ENCODE peak calls at places on chromosomes 7 and 10, in seven cellular contexts. Q is coronary artery; O is AG04450; S is stomach; W is CD8-positive, alpha-beta T cell; F is fibroblast of mammary gland; E is ovary. L is an unnamed sample.

GRCh38 chr10:60299961-60300883 is 89.5 kb downstream of the ANK3 start:
- DNase-seq in Q (peak), O (no peak), S (no peak), W (no peak), F (peak), E (no peak), L (no peak)

GRCh38 chr10:129605986-129606518 is 139.0 kb downstream of the MGMT start:
- DNase-seq in Q (no peak), O (no peak), S (no peak), W (no peak), F (no peak), E (no peak), L (no peak)

GRCh38 chr10:132865236-132865635 is 77.1 kb downstream of the CFAP46 start:
- DNase-seq in Q (no peak), O (no peak), S (no peak), W (no peak), F (no peak), E (peak), L (no peak)

GRCh38 chr7:6376820-6377219 is 70.9 kb downstream of the DAGLB start:
- DNase-seq in Q (no peak), O (no peak), S (no peak), W (no peak), F (no peak), E (no peak), L (no peak)

GRCh38 chr10:122142652-122143237 is 128.4 kb upstream of the BTBD16 start:
- DNase-seq in Q (no peak), O (no peak), S (peak), W (no peak), F (no peak), E (no peak), L (no peak)

GRCh38 chr7:2722591-2722990 is 34.6 kb downstream of the AMZ1 start:
- DNase-seq in Q (no peak), O (no peak), S (no peak), W (no peak), F (no peak), E (no peak), L (no peak)

GRCh38 chr10:66350622-66351399 is 575.0 kb upstream of the LRRTM3 start:
- DNase-seq in Q (no peak), O (no peak), S (no peak), W (no peak), F (no peak), E (no peak), L (no peak)

GRCh38 chr10:69472544-69472943 is 21.3 kb downstream of the TSPAN15 start:
- DNase-seq in Q (no peak), O (no peak), S (no peak), W (no peak), F (peak), E (no peak), L (no peak)

GRCh38 chr7:151381333-151382078 is 28.3 kb downstream of the WDR86 start:
- DNase-seq in Q (no peak), O (no peak), S (peak), W (peak), F (no peak), E (no peak), L (no peak)

GRCh38 chr7:142797342-142797798 is 26.6 kb downstream of the PRSS2 start:
- DNase-seq in Q (no peak), O (no peak), S (no peak), W (peak), F (no peak), E (no peak), L (no peak)
- H3K4me3 ChIP-seq in Q (peak), O (no peak), S (peak), W (peak), F (peak), E (peak), L (peak)

GRCh38 chr7:137985897-137986251 is 16.0 kb downstream of the CREB3L2 start:
- DNase-seq in Q (no peak), O (no peak), S (no peak), W (no peak), F (no peak), E (no peak), L (no peak)
- TF ChIP-seq CTCF in Q (no peak), O (no peak), S (no peak), W (no peak), F (no peak), E (no peak), L (no peak)

GRCh38 chr10:93193886-93194285 is 120.2 kb downstream of the CYP26A1 start:
- DNase-seq in Q (no peak), O (no peak), S (no peak), W (no peak), F (no peak), E (no peak), L (no peak)

GRCh38 chr10:93204494-93205485 is 131.1 kb downstream of the CYP26A1 start:
- DNase-seq in Q (no peak), O (no peak), S (no peak), W (no peak), F (no peak), E (no peak), L (no peak)

GRCh38 chr10:93198401-93199175 is 124.9 kb downstream of the CYP26A1 start:
- DNase-seq in Q (no peak), O (no peak), S (no peak), W (no peak), F (peak), E (no peak), L (no peak)

DNA sequence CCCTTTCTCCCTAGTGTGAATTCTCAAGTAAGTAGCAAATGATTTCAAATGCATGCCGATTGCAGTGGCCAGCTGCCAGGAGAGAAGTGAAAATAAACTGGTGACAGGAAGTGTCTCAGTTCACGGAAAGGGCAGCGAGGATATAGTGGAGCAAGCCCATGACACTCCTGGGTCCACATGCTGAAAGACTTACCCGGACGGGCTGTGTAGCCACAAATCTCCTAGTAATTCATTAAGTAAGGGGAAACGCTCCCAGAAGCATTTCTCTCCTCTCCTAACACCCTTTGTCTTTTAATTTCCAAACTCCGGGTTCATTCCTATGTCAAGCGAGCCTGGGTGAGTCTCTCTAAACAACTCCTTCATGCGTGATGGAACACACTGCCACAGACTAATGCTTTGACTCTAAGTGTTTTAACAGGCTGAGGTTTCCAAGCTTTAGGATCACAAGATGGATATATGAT is 125.6 kb downstream of the CYP26A1 start:
- DNase-seq in Q (no peak), O (no peak), S (peak), W (no peak), F (peak), E (peak), L (peak)
- H3K4me3 ChIP-seq in Q (peak), O (peak), S (peak), W (no peak), F (peak), E (peak), L (peak)

DNA sequence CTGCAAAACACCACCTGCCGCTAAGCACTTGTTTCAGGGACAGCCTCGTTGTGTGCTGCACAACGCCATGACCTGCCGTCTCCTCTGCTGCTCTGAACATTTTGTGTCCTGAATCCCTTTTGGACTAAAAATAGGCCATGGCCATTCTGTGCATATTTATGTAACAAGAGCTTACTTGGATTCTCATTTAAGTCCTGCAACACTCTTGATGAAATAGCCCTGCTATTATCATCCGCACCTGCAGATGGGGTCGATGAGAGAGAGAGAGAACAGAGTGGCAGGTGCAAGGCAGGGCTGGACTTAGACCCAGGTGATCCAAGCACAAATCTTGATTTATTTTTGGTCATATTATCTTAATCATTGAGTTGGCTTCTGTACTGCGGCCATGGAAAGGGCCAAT is 121.2 kb upstream of the PRKCQ start:
- DNase-seq in Q (no peak), O (no peak), S (no peak), W (no peak), F (no peak), E (no peak), L (no peak)
- TF ChIP-seq CTCF in Q (no peak), O (no peak), S (no peak), W (no peak), F (no peak), E (no peak), L (no peak)

GRCh38 chr7:128204455-128204854 is 36.6 kb upstream of the LEP start:
- DNase-seq in Q (no peak), O (no peak), S (no peak), W (no peak), F (no peak), E (no peak), L (no peak)
- H3K4me3 ChIP-seq in Q (no peak), O (no peak), S (no peak), W (no peak), F (no peak), E (no peak), L (no peak)

DNA sequence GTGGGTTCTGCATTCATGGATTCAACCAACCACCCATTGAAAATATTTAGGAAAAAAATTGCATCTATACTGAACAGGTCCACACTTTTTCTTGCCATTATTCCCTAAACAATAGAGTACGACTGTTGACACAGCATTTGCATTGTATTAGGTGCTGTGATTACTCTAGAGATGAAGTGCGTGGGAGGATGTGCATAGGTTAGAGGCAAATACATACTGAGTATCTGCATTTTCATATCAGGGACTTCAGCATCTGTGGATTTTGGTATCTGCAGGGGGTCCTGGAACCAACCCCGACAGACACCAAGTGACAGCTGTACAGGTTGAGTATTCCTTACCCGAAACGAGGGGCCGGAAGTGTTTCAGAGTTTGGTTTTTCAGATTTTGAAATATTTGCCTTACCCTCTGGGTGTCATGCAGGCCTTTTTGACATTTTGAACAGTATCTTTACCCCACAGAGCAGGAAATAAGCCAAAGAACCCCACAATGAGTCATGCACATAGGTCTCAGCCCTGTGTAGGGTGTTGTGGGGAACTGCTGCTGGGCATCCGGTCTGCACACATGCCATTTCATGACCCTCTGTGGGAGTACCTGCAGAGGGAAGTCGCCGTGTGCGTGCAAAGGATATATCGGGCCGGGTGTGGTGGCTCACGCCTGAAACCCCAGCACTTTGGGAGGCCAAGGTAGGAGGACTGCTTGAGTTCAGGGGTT is 14.5 kb downstream of the NUDT5 start:
- DNase-seq in Q (no peak), O (no peak), S (peak), W (peak), F (no peak), E (no peak), L (peak)
- TF ChIP-seq CTCF in Q (no peak), O (no peak), S (no peak), W (no peak), F (no peak), E (no peak), L (no peak)

GRCh38 chr10:27804136-27804535 is 58.5 kb upstream of the MKX start:
- DNase-seq in Q (no peak), O (no peak), S (no peak), W (no peak), F (no peak), E (no peak), L (no peak)
- H3K4me3 ChIP-seq in Q (no peak), O (no peak), S (no peak), W (no peak), F (no peak), E (no peak), L (no peak)

GRCh38 chr10:116737582-116738358 is 4.6 kb downstream of the HSPA12A start:
- DNase-seq in Q (no peak), O (no peak), S (no peak), W (no peak), F (no peak), E (no peak), L (no peak)
- TF ChIP-seq CTCF in Q (no peak), O (peak), S (peak), W (no peak), F (peak), E (no peak), L (peak)

GRCh38 chr7:100082978-100083377 is 1.5 kb upstream of the ZNF3 start:
- DNase-seq in Q (no peak), O (no peak), S (no peak), W (no peak), F (no peak), E (no peak), L (no peak)
- H3K4me3 ChIP-seq in Q (peak), O (no peak), S (no peak), W (no peak), F (no peak), E (no peak), L (no peak)

DNA sequence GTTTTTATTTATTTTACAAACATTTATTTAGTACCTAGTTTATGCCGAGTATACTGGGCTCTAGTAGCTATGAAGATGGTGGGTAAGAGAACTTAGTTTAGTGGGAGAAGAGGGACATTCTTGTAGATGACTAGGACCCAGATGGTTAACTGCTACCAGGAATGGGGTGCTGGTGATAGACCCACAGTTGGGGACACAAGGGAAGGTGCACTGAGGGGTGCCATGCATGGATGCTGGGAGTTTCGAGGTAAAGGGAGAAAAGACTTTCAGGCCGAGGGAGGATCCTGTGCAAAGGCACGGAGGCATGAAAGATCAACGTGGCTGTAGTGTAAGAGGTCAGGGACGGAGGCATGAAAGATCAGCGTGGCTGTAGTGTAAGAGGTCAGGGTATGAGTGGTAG is 204.2 kb upstream of the HABP2 start:
- DNase-seq in Q (no peak), O (no peak), S (no peak), W (no peak), F (no peak), E (no peak), L (no peak)
- TF ChIP-seq CTCF in Q (no peak), O (no peak), S (no peak), W (no peak), F (no peak), E (no peak), L (no peak)